ENCODE peak calls at places on chromosomes 16 and 17, in six cellular contexts. O is naive thymus-derived CD8-positive, alpha-beta T cell; N is activated T-cell treated with anti-CD3 and anti-CD28 coated beads for 4 hours; H is left cardiac atrium; D is memory B cell; S is activated CD4-positive, CD25-positive, alpha-beta regulatory T cell. B is an unnamed sample.

GRCh38 chr16:22789281-22789945 is 24.5 kb upstream of the HS3ST2 start:
- DNase-seq in O (no peak), N (no peak), H (no peak), D (no peak), S (no peak), B (no peak)

GRCh38 chr17:33893192-33893591 is 361.9 kb upstream of the CCL2 start:
- DNase-seq in O (no peak), N (no peak), H (no peak), D (no peak), S (no peak), B (no peak)

GRCh38 chr17:694239-694638 is 20.4 kb downstream of the VPS53 start:
- DNase-seq in O (no peak), N (no peak), H (no peak), D (no peak), S (no peak), B (no peak)

GRCh38 chr17:64983708-64984107 is 64.4 kb upstream of the LRRC37A3 start:
- DNase-seq in O (no peak), N (no peak), H (no peak), D (no peak), S (no peak), B (no peak)

GRCh38 chr17:80790021-80790765 is 201.4 kb upstream of the CHMP6 start:
- DNase-seq in O (no peak), N (no peak), H (no peak), D (no peak), S (no peak), B (no peak)

GRCh38 chr17:19327039-19327776 is 35.3 kb downstream of the B9D1 start:
- DNase-seq in O (no peak), N (no peak), H (no peak), D (no peak), S (no peak), B (no peak)

GRCh38 chr17:82863941-82864720 is 24.3 kb upstream of the ZNF750 start:
- DNase-seq in O (peak; percentile 62), N (peak; percentile 71), H (no peak), D (peak; percentile 52), S (peak; percentile 55), B (no peak)

GRCh38 chr16:48136547-48137360 is 19.0 kb downstream of the ABCC12 start:
- DNase-seq in O (no peak), N (no peak), H (no peak), D (no peak), S (no peak), B (no peak)

GRCh38 chr16:79369796-79370195 is 230.7 kb downstream of the MAF start:
- DNase-seq in O (no peak), N (no peak), H (no peak), D (no peak), S (no peak), B (no peak)

GRCh38 chr17:40602445-40603443 is 37.5 kb upstream of the CCR7 start:
- DNase-seq in O (peak; percentile 44), N (no peak), H (no peak), D (no peak), S (peak; percentile 60), B (no peak)

GRCh38 chr16:96935-97381 is 18.9 kb downstream of the MPG start:
- DNase-seq in O (peak; percentile 93), N (peak; percentile 84), H (peak; percentile 89), D (peak; percentile 95), S (peak; percentile 83), B (peak; percentile 80)

GRCh38 chr16:46785076-46785845 is 37.1 kb upstream of the MYLK3 start:
- DNase-seq in O (no peak), N (no peak), H (no peak), D (no peak), S (no peak), B (no peak)